ENCODE peak calls at places on chromosomes 13 and 19, in six cellular contexts. L, V, K, W, H and C are unnamed samples.

GRCh38 chr19:34173145-34173956 is 1.0 kb downstream of the LSM14A start:
- DNase-seq in V (no peak), H (no peak), L (peak), W (peak), K (peak), C (peak)

GRCh38 chr19:41195675-41196497 is 2.9 kb downstream of the CYP2S1 start:
- DNase-seq in V (no peak), W (no peak), L (no peak), K (no peak), H (no peak), C (peak)

GRCh38 chr13:73767747-73768315 is 366.4 kb downstream of the KLF12 start:
- DNase-seq in W (no peak), K (no peak), L (peak), V (no peak), H (no peak), C (no peak)

GRCh38 chr13:77386880-77387606 is 60.1 kb upstream of the MYCBP2 start:
- DNase-seq in L (no peak), H (no peak), W (no peak), K (no peak), V (no peak), C (peak)

GRCh38 chr13:99265162-99265822 is 7.1 kb upstream of the GPR18 start:
- DNase-seq in V (no peak), L (no peak), H (no peak), K (no peak), W (no peak), C (no peak)

GRCh38 chr19:53883231-53883661 is 1.2 kb downstream of the PRKCG start:
- DNase-seq in W (no peak), H (no peak), V (no peak), K (no peak), L (no peak), C (no peak)

GRCh38 chr13:38415233-38415632 is 65.6 kb downstream of the UFM1 start:
- DNase-seq in K (no peak), L (no peak), H (no peak), V (peak), W (no peak), C (no peak)

GRCh38 chr13:21619633-21620220 is 15.8 kb upstream of the MICU2 start:
- DNase-seq in K (no peak), H (no peak), V (no peak), L (no peak), W (no peak), C (no peak)

GRCh38 chr19:55579766-55580621 is 654 bp downstream of the ZNF579 start:
- DNase-seq in H (no peak), L (no peak), K (no peak), V (no peak), W (peak), C (peak)